ENCODE peak calls at places on chromosome 15, in eight cellular contexts. R, Q, X, C, F, P, U and S are unnamed samples. For H4K20me1, the result is how much of the 10 kb centered on the place peaks cover.

GRCh38 chr15:41934843-41935242 is 37.5 kb downstream of the EHD4 start:
- DNase-seq in R (no peak), Q (no peak), X (peak), C (no peak), F (no peak), P (no peak), U (peak), S (peak)

GRCh38 chr15:35851491-35851890 is 305.5 kb upstream of the DPH6 start:
- DNase-seq in R (no peak), Q (no peak), X (no peak), C (no peak), F (no peak), P (no peak), U (no peak), S (no peak)

GRCh38 chr15:74889390-74889881 is 406 bp upstream of the MPI start:
- DNase-seq in R (peak), Q (peak), X (peak), C (peak), F (peak), P (no peak), U (peak), S (no peak)

GRCh38 chr15:47378527-47378926 is 338.8 kb upstream of the SEMA6D start:
- DNase-seq in R (no peak), Q (no peak), X (no peak), C (no peak), F (no peak), P (no peak), U (no peak), S (no peak)

GRCh38 chr15:65055201-65055870 is 10.1 kb downstream of the SLC51B start:
- DNase-seq in R (peak), Q (peak), X (no peak), C (peak), F (peak), P (no peak), U (no peak), S (no peak)

GRCh38 chr15:63490345-63491034 is 13.9 kb upstream of the USP3 start:
- DNase-seq in R (no peak), Q (no peak), X (no peak), C (no peak), F (no peak), P (no peak), U (no peak), S (no peak)

GRCh38 chr15:89778861-89779260 is 2.7 kb downstream of the MESP2 start:
- DNase-seq in R (no peak), Q (no peak), X (no peak), C (no peak), F (no peak), P (no peak), U (no peak), S (no peak)

GRCh38 chr15:74193305-74193718 is 9.3 kb downstream of the STRA6 start:
- DNase-seq in R (peak), Q (peak), X (no peak), C (peak), F (peak), P (peak), U (no peak), S (peak)

GRCh38 chr15:95446854-95447253 is 883.6 kb upstream of the NR2F2 start:
- DNase-seq in R (no peak), Q (no peak), X (no peak), C (no peak), F (no peak), P (no peak), U (no peak), S (no peak)

GRCh38 chr15:89766357-89767311 is 9.5 kb upstream of the MESP2 start:
- DNase-seq in R (no peak), Q (no peak), X (no peak), C (no peak), F (no peak), P (no peak), U (no peak), S (no peak)

GRCh38 chr15:60563539-60564404 is 84.8 kb upstream of the ICE2 start:
- DNase-seq in R (no peak), Q (no peak), X (no peak), C (no peak), F (no peak), P (no peak), U (no peak), S (no peak)

GRCh38 chr15:47473857-47474256 is 243.4 kb upstream of the SEMA6D start:
- DNase-seq in R (peak), Q (peak), X (no peak), C (no peak), F (peak), P (no peak), U (no peak), S (no peak)

GRCh38 chr15:65334586-65335231 is 30.2 kb downstream of the RNU5B-1 start:
- DNase-seq in R (no peak), Q (no peak), X (peak), C (no peak), F (no peak), P (no peak), U (no peak), S (no peak)

GRCh38 chr15:48285329-48286214 is 45.7 kb upstream of the DUT start:
- DNase-seq in R (peak), Q (peak), X (peak), C (peak), F (peak), P (peak), U (peak), S (peak)

GRCh38 chr15:91941871-91942270 is 88.4 kb downstream of the SLCO3A1 start:
- DNase-seq in R (peak), Q (no peak), X (no peak), C (no peak), F (peak), P (no peak), U (no peak), S (no peak)

GRCh38 chr15:72486144-72486543 is 12.0 kb downstream of the ARIH1 start:
- DNase-seq in R (no peak), Q (no peak), X (no peak), C (no peak), F (no peak), P (no peak), U (no peak), S (no peak)

GRCh38 chr15:40949756-40950207 is 3.5 kb upstream of the CHAC1 start:
- DNase-seq in R (no peak), Q (no peak), X (no peak), C (no peak), F (no peak), P (no peak), U (no peak), S (no peak)

GRCh38 chr15:81107889-81108288 is 26.2 kb upstream of the CFAP161 start:
- DNase-seq in R (no peak), Q (no peak), X (no peak), C (no peak), F (no peak), P (no peak), U (peak), S (no peak)

GRCh38 chr15:63156086-63156707 is 1.1 kb downstream of the RPS27L start:
- DNase-seq in R (peak), Q (no peak), X (no peak), C (no peak), F (peak), P (no peak), U (no peak), S (no peak)

GRCh38 chr15:69843927-69844326 is 253.8 kb downstream of the TLE3 start:
- DNase-seq in R (no peak), Q (no peak), X (no peak), C (no peak), F (no peak), P (no peak), U (no peak), S (no peak)

GRCh38 chr15:57377478-57377847 is 1.2 kb downstream of the CGNL1 start:
- DNase-seq in R (no peak), Q (no peak), X (no peak), C (no peak), F (no peak), P (no peak), U (no peak), S (peak)

GRCh38 chr15:31202953-31203352 is 101.4 kb upstream of the TRPM1 start:
- DNase-seq in R (no peak), Q (no peak), X (no peak), C (no peak), F (no peak), P (no peak), U (no peak), S (no peak)

GRCh38 chr15:71048913-71049675 is 66.2 kb upstream of the THSD4 start:
- DNase-seq in R (peak), Q (peak), X (no peak), C (peak), F (peak), P (peak), U (no peak), S (peak)

GRCh38 chr15:73940061-73940981 is 14.1 kb downstream of the LOXL1 start:
- DNase-seq in R (peak), Q (no peak), X (no peak), C (no peak), F (no peak), P (no peak), U (no peak), S (no peak)

GRCh38 chr15:65286069-65286703 is 497 bp downstream of the PARP16 start:
- DNase-seq in R (peak), Q (peak), X (peak), C (no peak), F (peak), P (no peak), U (peak), S (peak)

GRCh38 chr15:68158046-68158628 is 47.0 kb downstream of the CALML4 start:
- DNase-seq in R (peak), Q (peak), X (no peak), C (peak), F (no peak), P (no peak), U (no peak), S (no peak)

GRCh38 chr15:63983071-63983711 is 63.1 kb downstream of the DAPK2 start:
- DNase-seq in R (no peak), Q (no peak), X (no peak), C (no peak), F (no peak), P (no peak), U (peak), S (no peak)

GRCh38 chr15:40846846-40847224 is 3.0 kb downstream of the SPINT1 start:
- DNase-seq in R (peak), Q (no peak), X (no peak), C (no peak), F (no peak), P (no peak), U (no peak), S (peak)

GRCh38 chr15:59437473-59437776 is 561 bp upstream of the FAM81A start:
- DNase-seq in R (no peak), Q (no peak), X (peak), C (no peak), F (no peak), P (no peak), U (no peak), S (no peak)

GRCh38 chr15:58469432-58470353 is 37.9 kb downstream of the LIPC start:
- DNase-seq in R (peak), Q (peak), X (peak), C (peak), F (peak), P (peak), U (no peak), S (peak)

GRCh38 chr15:88630141-88630721 is 8.6 kb upstream of the ISG20 start:
- DNase-seq in R (peak), Q (no peak), X (no peak), C (no peak), F (no peak), P (no peak), U (no peak), S (peak)
- H3K27ac ChIP-seq in R (peak), Q (no peak), X (peak), C (no peak), F (no peak), P (peak), U (no peak), S (peak)

GRCh38 chr15:98842973-98843285 is 164.7 kb downstream of the PGPEP1L start:
- DNase-seq in R (no peak), Q (no peak), X (no peak), C (no peak), F (no peak), P (no peak), U (no peak), S (no peak)

GRCh38 chr15:98843844-98844243 is 163.7 kb downstream of the PGPEP1L start:
- DNase-seq in R (no peak), Q (no peak), X (no peak), C (no peak), F (no peak), P (no peak), U (no peak), S (no peak)

GRCh38 chr15:98845138-98845884 is 162.3 kb downstream of the PGPEP1L start:
- DNase-seq in R (no peak), Q (no peak), X (peak), C (no peak), F (no peak), P (no peak), U (no peak), S (no peak)

GRCh38 chr15:98842192-98842972 is 165.2 kb downstream of the PGPEP1L start:
- DNase-seq in R (peak), Q (no peak), X (no peak), C (peak), F (no peak), P (no peak), U (no peak), S (peak)

GRCh38 chr15:98844261-98844660 is 163.3 kb downstream of the PGPEP1L start:
- DNase-seq in R (no peak), Q (no peak), X (no peak), C (no peak), F (no peak), P (no peak), U (no peak), S (no peak)
- H4K20me1 ChIP-seq in R (under half), Q (half or more), X (under half), C (half or more), F (under half), P (under half), U (under half), S (under half)

DNA sequence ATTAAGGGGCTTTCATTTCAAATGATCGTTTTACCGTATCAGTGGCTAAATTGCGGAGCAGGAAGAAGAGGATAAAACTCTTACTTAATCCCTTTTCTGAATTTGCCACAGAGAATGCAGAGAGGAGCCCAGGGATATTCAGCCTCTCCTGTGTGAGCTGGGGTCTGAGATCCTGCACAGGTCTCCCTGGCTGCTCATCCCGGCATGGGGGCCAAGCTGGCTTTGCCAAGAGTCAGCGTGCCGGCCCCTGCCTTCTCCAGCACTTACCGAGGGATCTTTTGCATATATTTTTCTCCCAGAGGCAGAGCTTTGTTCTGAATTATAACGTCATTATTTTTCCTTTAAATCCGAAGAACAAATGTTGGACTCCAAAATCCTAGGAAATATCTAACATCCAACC is 239.6 kb upstream of the THBS1 start:
- DNase-seq in R (no peak), Q (no peak), X (peak), C (no peak), F (no peak), P (no peak), U (no peak), S (no peak)
- H3K27ac ChIP-seq in R (no peak), Q (no peak), X (no peak), C (no peak), F (no peak), P (no peak), U (no peak), S (no peak)

DNA sequence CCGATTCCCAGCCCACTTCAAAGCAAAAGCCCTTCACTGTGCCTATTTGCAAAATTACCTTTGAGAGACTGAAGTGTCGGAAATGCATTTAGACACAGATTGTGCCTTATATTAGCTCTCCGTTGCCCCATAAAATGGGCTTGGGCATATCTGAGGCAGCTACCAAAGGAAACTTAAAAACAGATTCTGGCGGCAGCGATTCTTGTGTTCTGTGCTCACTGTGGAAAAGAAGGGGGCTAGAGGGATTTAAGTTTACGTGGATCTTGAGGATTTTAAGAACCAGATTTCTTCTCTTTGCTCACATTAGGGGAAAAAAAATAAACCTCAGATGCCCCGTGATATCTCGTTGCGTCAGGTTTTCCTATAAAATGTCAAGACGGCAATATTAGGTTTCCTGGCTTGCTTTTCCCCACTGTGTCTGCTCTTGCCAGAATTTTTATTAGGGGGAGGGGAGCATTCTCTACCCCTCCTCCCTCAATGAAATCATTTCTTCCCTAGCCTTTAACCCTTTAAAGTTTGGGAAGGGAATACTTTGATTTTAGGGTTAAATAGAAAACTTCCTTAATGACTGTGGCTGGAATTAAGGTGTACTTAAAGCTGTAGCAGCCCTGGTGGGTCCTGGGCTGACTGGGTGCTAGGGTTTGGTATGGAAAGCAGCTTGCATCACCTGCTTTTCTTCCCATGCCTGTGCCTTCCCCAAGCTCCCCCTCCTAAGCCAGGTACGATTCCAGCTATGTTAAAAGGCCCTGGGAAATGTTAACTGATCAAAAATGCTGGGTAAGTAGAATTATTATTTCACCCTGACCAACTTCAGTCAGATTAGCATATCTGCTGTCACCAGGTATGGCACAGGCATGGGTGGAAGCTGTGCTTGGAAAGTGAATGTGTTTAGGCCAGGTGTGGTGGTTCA is 73.8 kb downstream of the SMAD3 start:
- DNase-seq in R (peak), Q (no peak), X (no peak), C (peak), F (peak), P (no peak), U (no peak), S (no peak)
- H4K20me1 ChIP-seq in R (under half), Q (under half), X (under half), C (under half), F (under half), P (under half), U (under half), S (under half)

GRCh38 chr15:52012210-52012609 is 6.8 kb upstream of the MAPK6 start:
- DNase-seq in R (no peak), Q (no peak), X (no peak), C (no peak), F (no peak), P (no peak), U (no peak), S (no peak)
- H3K27ac ChIP-seq in R (no peak), Q (no peak), X (no peak), C (no peak), F (no peak), P (no peak), U (peak), S (no peak)

DNA sequence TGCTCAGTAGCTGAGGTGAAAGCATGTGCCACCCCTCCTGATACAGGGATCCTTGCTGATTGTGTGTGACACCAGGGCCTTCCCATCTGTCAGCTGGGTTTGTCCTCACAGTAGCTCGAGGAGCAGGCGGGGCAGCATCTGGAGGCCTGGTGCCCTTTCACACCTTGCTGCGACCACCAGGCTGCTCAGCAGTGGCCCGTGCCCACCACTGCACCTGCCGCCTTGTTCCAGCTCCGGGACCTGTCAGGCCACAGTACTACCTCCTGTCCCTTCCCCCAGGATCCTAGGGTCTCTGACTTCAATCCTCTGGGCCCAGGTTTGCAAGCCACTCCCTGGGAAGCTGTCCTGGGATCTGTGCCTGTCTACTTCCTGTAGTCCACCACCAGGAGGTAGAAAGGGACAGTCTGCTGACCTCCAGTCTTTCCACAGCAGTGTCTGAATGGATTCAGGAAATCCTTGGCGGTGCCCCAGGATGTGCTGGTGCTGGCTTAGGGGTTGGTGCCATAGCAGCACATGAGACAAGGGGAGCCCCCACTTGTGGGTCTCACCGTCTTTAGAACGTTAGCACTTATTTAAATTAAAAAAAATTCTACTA is 27.5 kb downstream of the APBA2 start:
- DNase-seq in R (no peak), Q (no peak), X (peak), C (peak), F (no peak), P (no peak), U (no peak), S (no peak)
- H4K20me1 ChIP-seq in R (under half), Q (under half), X (under half), C (under half), F (under half), P (under half), U (under half), S (under half)